ENCODE peak calls at places on chromosomes 3 and 15, in ten cellular contexts. E is mesothelial cell of epicardium; Q is progenitor cell of endocrine pancreas; G is M059J; R is adrenal gland; C is NCI-H1105; F is NCI-H460; J is activated CD4-positive, alpha-beta T cell treated with anti-CD3 and anti-CD28 coated beads for 4 hours; Z is memory B cell; A is WTC11. W is an unnamed sample.

GRCh38 chr3:34570916-34571705 is 772.7 kb downstream of the PDCD6IP start:
- DNase-seq in E (no peak), Q (no peak), G (no peak), R (no peak), C (no peak), F (no peak), J (no peak), Z (no peak), A (no peak), W (no peak)

GRCh38 chr15:70569139-70569717 is 194.1 kb downstream of the UACA start:
- DNase-seq in E (no peak), Q (no peak), G (peak; percentile 87), R (peak; percentile 12), C (no peak), F (peak; percentile 46), J (no peak), Z (no peak), A (no peak), W (no peak)

GRCh38 chr15:79192462-79193036 is 90.0 kb upstream of the ANKRD34C start:
- DNase-seq in E (no peak), Q (no peak), G (peak; percentile 51), R (no peak), C (no peak), F (no peak), J (no peak), Z (no peak), A (no peak), W (no peak)

GRCh38 chr3:153970047-153970446 is 151.1 kb upstream of the ARHGEF26 start:
- DNase-seq in E (no peak), Q (no peak), G (no peak), R (no peak), C (no peak), F (no peak), J (no peak), Z (no peak), A (no peak), W (no peak)

GRCh38 chr3:129052675-129053074 is 7.9 kb upstream of the GP9 start:
- DNase-seq in E (no peak), Q (no peak), G (no peak), R (no peak), C (peak; percentile 14), F (no peak), J (no peak), Z (no peak), A (no peak), W (no peak)

GRCh38 chr3:13495351-13495813 is 15.3 kb downstream of the HDAC11 start:
- DNase-seq in E (no peak), Q (no peak), G (no peak), R (no peak), C (no peak), F (no peak), J (no peak), Z (no peak), A (no peak), W (no peak)

GRCh38 chr15:80480909-80481308 is 76.7 kb downstream of the ARNT2 start:
- DNase-seq in E (no peak), Q (no peak), G (peak; percentile 91), R (peak; percentile 67), C (no peak), F (no peak), J (no peak), Z (no peak), A (no peak), W (no peak)

GRCh38 chr15:27743638-27744037 is 355.5 kb downstream of the OCA2 start:
- DNase-seq in E (no peak), Q (no peak), G (no peak), R (no peak), C (no peak), F (no peak), J (no peak), Z (no peak), A (no peak), W (no peak)

GRCh38 chr3:117719316-117719926 is 1009.8 kb downstream of the TUSC7 start:
- DNase-seq in E (no peak), Q (no peak), G (peak; percentile 19), R (peak; percentile 20), C (peak; percentile 46), F (no peak), J (no peak), Z (no peak), A (no peak), W (no peak)

GRCh38 chr3:136819784-136820640 is 1.1 kb downstream of the SLC35G2 start:
- DNase-seq in E (peak; percentile 22), Q (peak; percentile 31), G (peak; percentile 77), R (peak; percentile 79), C (peak; percentile 69), F (no peak), J (peak; percentile 9), Z (peak; percentile 14), A (peak; percentile 72), W (peak; percentile 52)

GRCh38 chr15:65595960-65596359 is 15.0 kb downstream of the INTS14 start:
- DNase-seq in E (no peak), Q (no peak), G (no peak), R (no peak), C (peak; percentile 24), F (peak; percentile 11), J (no peak), Z (no peak), A (peak; percentile 27), W (peak; percentile 31)

GRCh38 chr15:88166330-88166993 is 90.1 kb downstream of the NTRK3 start:
- DNase-seq in E (peak; percentile 40), Q (peak; percentile 69), G (peak; percentile 15), R (peak; percentile 7), C (no peak), F (no peak), J (no peak), Z (no peak), A (peak; percentile 71), W (peak; percentile 28)

GRCh38 chr3:66472313-66473134 is 28.3 kb downstream of the LRIG1 start:
- DNase-seq in E (no peak), Q (no peak), G (peak; percentile 71), R (no peak), C (no peak), F (no peak), J (peak; percentile 52), Z (no peak), A (no peak), W (no peak)

GRCh38 chr15:40857601-40858351 is 13.9 kb downstream of the SPINT1 start:
- DNase-seq in E (peak; percentile 70), Q (peak; percentile 89), G (peak; percentile 63), R (peak; percentile 78), C (peak; percentile 51), F (peak; percentile 63), J (peak; percentile 68), Z (peak; percentile 91), A (peak; percentile 88), W (peak; percentile 96)

GRCh38 chr15:61049934-61050333 is 179.2 kb downstream of the RORA start:
- DNase-seq in E (no peak), Q (no peak), G (peak; percentile 83), R (no peak), C (no peak), F (no peak), J (no peak), Z (no peak), A (no peak), W (no peak)

GRCh38 chr3:67381667-67382272 is 272.6 kb downstream of the SUCLG2 start:
- DNase-seq in E (no peak), Q (no peak), G (peak; percentile 2), R (peak; percentile 41), C (peak; percentile 6), F (no peak), J (no peak), Z (no peak), A (no peak), W (peak; percentile 42)

GRCh38 chr3:72887723-72888545 is at the start of gene GXYLT2:
- DNase-seq in E (peak; percentile 46), Q (peak; percentile 57), G (peak; percentile 53), R (peak; percentile 75), C (peak; percentile 34), F (peak; percentile 29), J (no peak), Z (peak; percentile 13), A (peak; percentile 72), W (peak; percentile 53)

GRCh38 chr3:156307704-156308103 is 187.3 kb downstream of the KCNAB1 start:
- DNase-seq in E (no peak), Q (no peak), G (peak; percentile 85), R (peak; percentile 83), C (no peak), F (no peak), J (no peak), Z (no peak), A (no peak), W (no peak)

GRCh38 chr3:72800869-72801268 is 47.4 kb downstream of the SHQ1 start:
- DNase-seq in E (no peak), Q (no peak), G (no peak), R (no peak), C (no peak), F (no peak), J (no peak), Z (no peak), A (no peak), W (no peak)

GRCh38 chr3:55486857-55487375 is at the start of gene WNT5A:
- DNase-seq in E (peak; percentile 25), Q (no peak), G (peak; percentile 74), R (no peak), C (no peak), F (peak; percentile 13), J (no peak), Z (no peak), A (peak; percentile 78), W (peak; percentile 40)

GRCh38 chr3:131795382-131796085 is 239.3 kb downstream of the CPNE4 start:
- DNase-seq in E (no peak), Q (no peak), G (peak; percentile 12), R (peak; percentile 27), C (peak; percentile 43), F (no peak), J (no peak), Z (no peak), A (no peak), W (no peak)

GRCh38 chr3:158419820-158420653 is 151.0 kb upstream of the MLF1 start:
- DNase-seq in E (no peak), Q (no peak), G (no peak), R (no peak), C (no peak), F (no peak), J (no peak), Z (no peak), A (no peak), W (no peak)

GRCh38 chr3:185582871-185583270 is 3.2 kb upstream of the SENP2 start:
- DNase-seq in E (no peak), Q (no peak), G (peak; percentile 18), R (no peak), C (no peak), F (no peak), J (no peak), Z (no peak), A (no peak), W (no peak)

GRCh38 chr15:24948495-24948894 is 6.3 kb upstream of the SNRPN start:
- DNase-seq in E (no peak), Q (no peak), G (no peak), R (no peak), C (no peak), F (no peak), J (no peak), Z (no peak), A (no peak), W (no peak)

GRCh38 chr15:69161878-69162213 is 1.4 kb downstream of the GLCE start:
- DNase-seq in E (no peak), Q (no peak), G (no peak), R (no peak), C (no peak), F (no peak), J (no peak), Z (no peak), A (no peak), W (no peak)

W was measured in neural crest cell.